ENCODE peak calls at places on chromosomes 2 and 18, in four cellular contexts. V is HCT116, T is K562, R is GM12878. M is an unnamed sample.

GRCh38 chr2:20501974-20502373 is 55.1 kb downstream of the RHOB start:
- DNase-seq in V (no peak), R (no peak), T (peak; percentile 38), M (no peak)

GRCh38 chr18:50393802-50394201 is 19.0 kb downstream of the SKA1 start:
- DNase-seq in V (no peak), R (no peak), T (no peak), M (no peak)

GRCh38 chr2:18752667-18753422 is 163.5 kb upstream of the NT5C1B start:
- DNase-seq in V (no peak), R (no peak), T (no peak), M (no peak)

GRCh38 chr2:42901076-42901645 is 108.8 kb upstream of the HAAO start:
- DNase-seq in V (no peak), T (no peak), R (no peak), M (no peak)

GRCh38 chr2:163877316-163877715 is 141.5 kb upstream of the FIGN start:
- DNase-seq in V (no peak), R (no peak), T (no peak), M (no peak)

GRCh38 chr2:238127165-238128060 is 11.1 kb upstream of the KLHL30 start:
- DNase-seq in V (no peak), R (no peak), T (peak; percentile 65), M (no peak)

GRCh38 chr18:56982756-56983155 is 164.1 kb upstream of the BOD1L2 start:
- DNase-seq in T (no peak), V (no peak), R (no peak), M (no peak)

GRCh38 chr2:17835511-17835910 is 19.3 kb downstream of the MSGN1 start:
- DNase-seq in T (no peak), R (no peak), V (no peak), M (no peak)

GRCh38 chr2:73823916-73824523 is 4.7 kb upstream of the STAMBP start:
- DNase-seq in V (peak; percentile 69), R (peak; percentile 49), T (peak; percentile 81), M (peak; percentile 63)

GRCh38 chr2:142796161-142796560 is 81.3 kb upstream of the KYNU start:
- DNase-seq in T (no peak), V (no peak), R (no peak), M (no peak)

GRCh38 chr18:50745946-50746345 is 73.9 kb downstream of the MRO start:
- DNase-seq in V (no peak), T (no peak), R (no peak), M (no peak)

GRCh38 chr2:229713371-229714079 is 830 bp downstream of the DNER start:
- DNase-seq in V (no peak), T (no peak), R (no peak), M (no peak)

GRCh38 chr2:219769044-219770030 is 141.9 kb downstream of the SLC4A3 start:
- DNase-seq in V (no peak), R (no peak), T (no peak), M (no peak)

GRCh38 chr2:202038471-202039277 is 5.0 kb downstream of the FZD7 start:
- DNase-seq in V (peak; percentile 29), T (peak; percentile 66), R (no peak), M (no peak)

GRCh38 chr2:120258140-120258539 is 5.5 kb downstream of the RALB start:
- DNase-seq in T (no peak), V (no peak), R (no peak), M (no peak)

DNA sequence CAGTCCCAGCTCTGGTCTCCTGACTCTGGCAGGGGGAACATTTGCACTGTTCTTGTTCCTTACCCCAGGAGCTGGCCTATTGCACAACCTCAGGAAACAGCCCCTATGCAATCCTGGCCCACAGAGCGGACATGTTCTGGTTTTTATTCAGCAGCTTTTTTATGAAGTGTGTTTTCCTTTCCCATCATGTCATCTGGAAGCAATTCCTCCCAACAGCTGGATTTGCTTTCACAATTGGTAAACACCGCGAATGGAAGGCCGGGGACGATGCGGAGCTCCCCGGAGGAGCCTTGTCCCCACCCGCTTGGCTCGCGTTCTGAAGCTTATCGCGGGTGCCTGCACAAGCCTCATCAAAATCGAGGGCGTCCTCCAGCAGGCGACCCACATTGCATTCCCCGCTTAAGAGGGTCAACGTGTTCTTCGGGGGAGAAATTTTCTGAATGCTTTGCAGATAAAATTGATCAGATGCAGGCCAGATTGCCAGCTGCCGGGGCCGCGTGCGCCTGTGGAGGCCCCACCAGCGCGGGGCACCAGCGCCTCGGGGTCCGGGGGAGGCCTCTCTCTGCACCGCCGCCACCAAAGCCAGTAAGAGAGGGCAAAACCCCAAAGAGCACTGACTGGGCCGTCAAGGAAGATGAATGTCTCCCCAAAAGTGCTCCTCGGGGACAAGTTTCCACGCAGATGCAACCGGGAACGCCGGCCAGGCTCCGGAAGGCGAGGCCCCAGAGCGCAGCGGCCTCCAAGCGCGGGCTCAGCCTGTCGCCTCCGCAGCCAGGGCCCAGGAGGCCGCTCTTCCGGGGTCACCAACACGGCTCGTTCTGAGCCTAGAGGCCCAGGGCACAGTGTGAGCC is 60.3 kb upstream of the SP3 start:
- DNase-seq in V (no peak), T (no peak), R (no peak), M (no peak)
- TF ChIP-seq ZNF274 in V (no peak), T (no peak), R (no peak), M (no peak)

DNA sequence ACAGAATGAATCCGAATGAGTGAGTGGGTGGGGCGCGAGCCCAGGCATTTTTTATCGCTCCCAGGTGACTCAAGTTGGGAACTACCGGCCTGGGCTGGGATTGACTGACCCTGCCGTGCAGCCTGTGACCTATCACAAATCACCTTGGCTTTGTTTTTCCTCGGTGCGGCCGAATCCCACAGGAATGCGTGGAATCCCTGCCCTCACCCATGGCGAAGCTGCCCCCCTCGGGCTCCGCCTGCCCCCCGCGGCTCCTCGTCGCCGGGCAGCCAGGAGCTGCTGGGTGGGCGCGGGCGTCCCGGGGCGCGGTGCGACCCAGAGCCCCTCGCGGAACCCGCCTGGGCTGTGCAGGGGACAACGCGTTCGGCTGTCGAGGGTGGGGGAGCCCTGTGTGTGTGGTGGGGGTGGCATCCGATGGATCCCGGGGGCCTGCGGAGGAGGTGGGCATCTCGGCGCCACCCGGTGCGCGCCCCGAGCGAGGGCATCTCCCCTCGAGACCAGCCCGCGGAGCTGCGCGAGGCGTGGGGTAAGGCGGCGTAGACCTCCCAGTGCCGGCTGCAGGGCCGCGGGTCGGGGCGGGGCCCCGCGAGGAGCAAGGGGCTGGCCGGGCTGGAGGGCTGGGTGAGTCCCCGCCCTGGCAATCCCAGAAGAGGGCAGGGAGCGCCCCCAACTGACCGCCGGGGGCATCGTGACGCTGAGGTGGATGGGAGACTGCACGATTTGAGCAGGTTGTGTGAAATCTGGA is 16.5 kb downstream of the B3GNT7 start:
- DNase-seq in R (no peak), V (peak; percentile 31), T (no peak), M (peak; percentile 89)
- TF ChIP-seq ZNF274 in R (no peak), V (no peak), T (no peak), M (no peak)

DNA sequence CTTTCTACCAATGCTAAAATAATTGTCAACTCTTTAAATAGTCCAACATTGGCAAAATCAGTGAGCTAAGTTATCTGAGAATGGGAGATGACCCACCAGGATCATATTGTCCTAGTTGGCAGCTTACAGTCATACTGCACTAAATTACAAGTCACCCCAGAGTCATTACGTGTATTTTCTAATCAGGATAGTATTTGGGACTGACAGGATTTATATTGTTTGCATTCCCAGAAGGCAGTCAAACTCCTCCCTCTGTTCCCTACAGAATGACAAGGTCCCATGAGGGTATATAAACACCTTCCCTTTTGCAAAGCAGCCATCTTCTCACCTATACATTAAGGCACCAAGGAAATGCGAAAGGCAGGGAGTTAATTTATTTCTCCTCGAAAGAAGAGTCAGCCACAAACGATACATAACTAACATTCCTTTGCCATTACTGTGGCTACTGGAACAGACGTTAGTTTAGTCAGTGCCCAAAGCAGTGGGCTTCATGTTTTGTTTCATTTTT is 125.3 kb downstream of the ANTXR1 start:
- DNase-seq in V (peak; percentile 15), T (no peak), R (no peak), M (no peak)
- TF ChIP-seq ZNF274 in V (no peak), T (no peak), R (no peak), M (no peak)

DNA sequence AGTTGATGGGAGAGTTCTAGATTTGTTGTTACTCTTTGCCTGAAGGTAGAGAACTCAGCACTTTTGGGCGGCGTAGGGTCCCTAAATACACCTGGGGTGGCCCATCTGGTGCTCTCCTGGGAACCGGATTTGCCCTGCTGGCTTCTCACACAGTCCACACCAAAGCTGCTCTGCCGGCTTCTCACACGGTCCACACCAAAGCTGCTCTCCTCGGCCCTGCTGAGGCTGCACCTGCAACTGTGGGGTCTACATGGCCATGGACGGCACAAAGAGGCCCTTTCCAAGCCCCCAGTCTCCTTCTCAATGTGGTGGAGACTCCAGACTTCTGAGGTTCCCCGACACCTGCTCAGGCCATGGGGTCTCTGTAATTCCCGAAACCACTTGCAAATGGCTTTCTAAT is 124.8 kb upstream of the GPC1 start:
- DNase-seq in V (no peak), T (no peak), R (no peak), M (no peak)
- TF ChIP-seq ZNF274 in V (no peak), T (no peak), R (no peak), M (no peak)

GRCh38 chr2:102484310-102485061 is 11.5 kb downstream of the SLC9A4 start:
- DNase-seq in V (no peak), R (no peak), T (no peak), M (no peak)

GRCh38 chr2:102485151-102485769 is 12.2 kb downstream of the SLC9A4 start:
- DNase-seq in V (no peak), T (no peak), R (no peak), M (no peak)

GRCh38 chr2:102486941-102487702 is 14.1 kb downstream of the SLC9A4 start:
- DNase-seq in R (no peak), V (no peak), T (no peak), M (no peak)

GRCh38 chr2:102489646-102490045 is 16.6 kb downstream of the SLC9A4 start:
- DNase-seq in R (no peak), T (no peak), V (no peak), M (no peak)

DNA sequence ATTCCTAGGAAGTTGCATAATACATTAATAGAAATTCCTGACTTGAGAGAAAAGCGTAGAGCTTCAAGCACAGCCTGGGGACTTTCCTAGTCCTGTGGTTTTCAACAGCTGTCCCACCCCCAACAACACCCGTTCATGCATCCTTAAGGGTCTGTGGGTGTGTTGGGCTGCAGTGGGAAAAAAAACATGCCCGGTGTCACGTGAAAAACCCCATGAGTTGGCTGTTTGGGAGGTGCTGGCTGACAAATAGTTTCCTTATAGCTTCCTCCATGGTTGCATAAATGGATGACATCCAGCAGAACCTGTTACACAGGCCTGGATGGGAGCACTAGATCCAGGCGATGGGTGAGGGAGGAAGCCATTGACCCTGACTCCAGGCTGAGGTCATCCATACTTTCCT is 15.0 kb downstream of the SLC9A4 start:
- DNase-seq in T (no peak), R (no peak), V (no peak), M (no peak)
- TF ChIP-seq ZNF274 in T (no peak), R (no peak), V (no peak), M (no peak)

GRCh38 chr18:36817039-36817438 is 11.8 kb downstream of the TPGS2 start:
- DNase-seq in T (no peak), V (no peak), R (no peak), M (no peak)
- TF ChIP-seq ZNF274 in T (no peak), V (no peak), R (no peak), M (no peak)

GRCh38 chr2:218370410-218371063 is 11.5 kb upstream of the SLC11A1 start:
- DNase-seq in R (no peak), T (no peak), V (no peak), M (no peak)
- TF ChIP-seq ZNF274 in R (no peak), T (no peak), V (no peak), M (no peak)

GRCh38 chr2:122263746-122264145 is 508.3 kb downstream of the TSN start:
- DNase-seq in T (no peak), R (no peak), V (no peak), M (no peak)

GRCh38 chr2:122255924-122256323 is 500.5 kb downstream of the TSN start:
- DNase-seq in T (no peak), V (no peak), R (no peak), M (no peak)

GRCh38 chr2:122261923-122262322 is 506.5 kb downstream of the TSN start:
- DNase-seq in R (no peak), V (no peak), T (no peak), M (no peak)
- TF ChIP-seq ZNF274 in R (no peak), V (no peak), T (no peak), M (no peak)